ENCODE peak calls at places on chromosomes 11 and 22, in five cellular contexts. A is H9, O is H1, C is mesendoderm, L is IMR-90. U is an unnamed sample.

GRCh38 chr11:112363527-112363926 is 102.9 kb upstream of the PLET1 start:
- DNase-seq in A (no peak), O (no peak), C (no peak), L (peak; percentile 60), U (peak; percentile 56)

GRCh38 chr22:24247564-24248344 is 2.9 kb upstream of the GGT5 start:
- DNase-seq in A (peak; percentile 91), O (peak; percentile 63), C (peak; percentile 86), L (peak; percentile 95), U (peak; percentile 97)

GRCh38 chr22:24240381-24240780 is 4.5 kb downstream of the GGT5 start:
- DNase-seq in A (no peak), O (no peak), C (no peak), L (no peak), U (no peak)

GRCh38 chr11:107769189-107769588 is 57.3 kb upstream of the SLN start:
- DNase-seq in A (no peak), O (no peak), C (no peak), L (peak; percentile 70), U (peak; percentile 77)

GRCh38 chr11:67663515-67664212 is 10.8 kb downstream of the ALDH3B2 start:
- DNase-seq in A (no peak), O (no peak), C (no peak), L (no peak), U (no peak)

GRCh38 chr11:61587541-61587941 is 6.7 kb upstream of the SYT7 start:
- DNase-seq in A (peak; percentile 71), O (no peak), C (peak; percentile 75), L (no peak), U (no peak)

GRCh38 chr22:40183029-40183581 is 5.4 kb downstream of the TNRC6B start:
- DNase-seq in A (no peak), O (no peak), C (peak; percentile 67), L (peak; percentile 87), U (peak; percentile 97)

GRCh38 chr11:69832561-69833413 is 13.6 kb upstream of the FGF3 start:
- DNase-seq in A (peak; percentile 64), O (no peak), C (no peak), L (no peak), U (no peak)

GRCh38 chr11:61480936-61481335 is 27.6 kb upstream of the LRRC10B start:
- DNase-seq in A (peak; percentile 95), O (no peak), C (peak; percentile 97), L (no peak), U (peak; percentile 40)

GRCh38 chr22:44894782-44895181 is 115.0 kb downstream of the PHF21B start:
- DNase-seq in A (peak; percentile 28), O (no peak), C (peak; percentile 9), L (no peak), U (no peak)

GRCh38 chr11:70220136-70220535 is 17.0 kb downstream of the FADD start:
- DNase-seq in A (no peak), O (no peak), C (peak; percentile 78), L (no peak), U (no peak)

GRCh38 chr11:19350093-19350665 is 109.4 kb upstream of the E2F8 start:
- DNase-seq in A (no peak), O (no peak), C (no peak), L (no peak), U (no peak)

GRCh38 chr11:8956860-8957259 is 7.4 kb downstream of the TMEM9B start:
- DNase-seq in A (no peak), O (no peak), C (no peak), L (no peak), U (no peak)

GRCh38 chr11:34226210-34226609 is 120.8 kb downstream of the NAT10 start:
- DNase-seq in A (no peak), O (no peak), C (no peak), L (no peak), U (no peak)

GRCh38 chr11:11022126-11022730 is 164.4 kb upstream of the ZBED5 start:
- DNase-seq in A (no peak), O (no peak), C (no peak), L (peak; percentile 24), U (no peak)

GRCh38 chr11:60974726-60975125 is 3.2 kb downstream of the CD6 start:
- DNase-seq in A (no peak), O (no peak), C (no peak), L (no peak), U (no peak)

GRCh38 chr11:44711772-44712608 is 14.8 kb upstream of the TSPAN18 start:
- DNase-seq in A (peak; percentile 42), O (no peak), C (peak; percentile 39), L (no peak), U (no peak)
- H2AK5ac ChIP-seq in A (no peak overlapping the region), O (no peak overlapping the region), C (no peak overlapping the region), L (no peak overlapping the region), U (no peak overlapping the region)

GRCh38 chr11:118059231-118059940 is 17.5 kb upstream of the TMPRSS4 start:
- DNase-seq in A (no peak), O (no peak), C (no peak), L (no peak), U (no peak)
- H2BK120ac ChIP-seq in A (no peak overlapping the region), O (no peak overlapping the region), C (no peak overlapping the region), L (no peak overlapping the region), U (no peak overlapping the region)

DNA sequence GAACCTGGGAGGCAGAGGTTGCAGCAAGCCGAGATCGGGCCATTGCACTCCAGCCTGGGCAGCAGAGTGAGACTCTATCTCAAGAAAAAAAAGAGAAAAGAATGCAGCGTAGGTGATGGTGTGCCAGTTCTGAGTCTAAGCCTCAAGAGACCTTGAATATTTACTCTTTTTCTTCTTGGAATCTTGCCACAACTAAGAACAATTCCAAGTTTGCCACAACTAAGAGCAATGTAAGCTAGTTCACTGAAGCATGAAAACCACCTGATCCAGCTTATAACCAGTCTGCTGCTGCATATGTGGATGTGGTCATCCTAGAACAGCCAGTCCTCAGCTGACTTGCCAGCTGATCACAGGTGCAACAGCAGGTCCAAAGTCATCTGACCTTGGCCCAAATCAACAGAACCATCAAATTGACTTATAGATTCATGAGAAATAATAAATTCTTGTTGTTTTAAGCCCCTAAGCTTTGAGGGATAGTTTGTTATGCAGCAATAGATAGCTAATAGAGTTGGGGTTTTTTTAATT is 25.4 kb upstream of the SEZ6L start:
- DNase-seq in A (no peak), O (no peak), C (no peak), L (no peak), U (no peak)
- H3K27ac ChIP-seq in A (no peak overlapping the region), O (no peak overlapping the region), C (no peak overlapping the region), L (no peak overlapping the region), U (no peak overlapping the region)

GRCh38 chr11:76599041-76600013 is 71.2 kb downstream of the LRRC32 start:
- DNase-seq in A (peak; percentile 56), O (no peak), C (peak; percentile 87), L (peak; percentile 50), U (peak; percentile 84)
- H2AK5ac ChIP-seq in A (no peak overlapping the region), O (no peak overlapping the region), C (no peak overlapping the region), L (peak overlapping the region; percentile 48), U (peak overlapping the region; percentile 76)

GRCh38 chr11:64268687-64269379 is 15.6 kb downstream of the BAD start:
- DNase-seq in A (peak; percentile 80), O (no peak), C (peak; percentile 95), L (peak; percentile 48), U (peak; percentile 67)
- H2BK120ac ChIP-seq in A (no peak overlapping the region), O (no peak overlapping the region), C (peak overlapping the region; percentile 14), L (peak overlapping the region; percentile 67), U (peak overlapping the region; percentile 90)

GRCh38 chr22:43407591-43407990 is 4.2 kb upstream of the MPPED1 start:
- DNase-seq in A (no peak), O (no peak), C (no peak), L (no peak), U (no peak)
- H3K27ac ChIP-seq in A (no peak overlapping the region), O (no peak overlapping the region), C (no peak overlapping the region), L (no peak overlapping the region), U (no peak overlapping the region)

GRCh38 chr11:2885676-2886081 is at the start of gene CDKN1C:
- DNase-seq in A (peak; percentile 92), O (peak; percentile 53), C (peak; percentile 85), L (peak; percentile 69), U (peak; percentile 88)

GRCh38 chr11:2884424-2884815 is 1.2 kb downstream of the CDKN1C start:
- DNase-seq in A (no peak), O (no peak), C (no peak), L (no peak), U (peak; percentile 46)

GRCh38 chr11:2886191-2886894 is 768 bp upstream of the CDKN1C start:
- DNase-seq in A (peak; percentile 73), O (no peak), C (peak; percentile 63), L (no peak), U (peak; percentile 36)

GRCh38 chr11:2883717-2884423 is 1.7 kb downstream of the CDKN1C start:
- DNase-seq in A (no peak), O (no peak), C (no peak), L (no peak), U (peak; percentile 38)

DNA sequence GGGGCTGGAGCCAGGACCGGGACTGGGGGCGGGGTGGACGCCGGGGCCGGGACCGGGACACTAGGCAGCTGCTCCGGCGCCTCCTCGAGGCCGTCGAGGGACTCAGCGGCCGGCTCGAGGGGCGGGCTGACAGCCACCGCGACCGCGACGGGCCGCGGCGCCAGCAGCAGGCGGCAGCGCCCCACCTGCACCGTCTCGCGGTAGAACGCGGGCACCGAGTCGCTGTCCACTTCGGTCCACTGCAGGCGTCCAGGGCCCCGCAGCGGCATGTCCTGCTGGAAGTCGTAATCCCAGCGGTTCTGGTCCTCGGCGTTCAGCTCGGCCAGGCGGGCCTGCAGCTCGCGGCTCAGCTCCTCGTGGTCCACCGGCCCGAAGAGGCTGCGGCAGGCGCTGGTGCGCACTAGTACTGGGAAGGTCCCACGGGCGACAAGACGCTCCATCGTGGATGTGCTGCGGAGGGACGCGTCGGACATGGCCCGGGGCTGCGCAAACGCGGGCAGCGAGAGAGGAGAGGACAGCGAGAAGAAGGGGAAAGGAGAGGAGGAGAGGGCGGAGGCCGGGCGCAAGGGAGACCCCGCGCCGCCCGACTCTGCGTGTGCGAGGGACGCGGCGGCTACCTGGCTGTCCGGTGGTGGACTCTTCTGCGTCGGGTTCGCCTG is 429 bp downstream of the CDKN1C start:
- DNase-seq in A (no peak), O (no peak), C (peak; percentile 68), L (peak; percentile 36), U (peak; percentile 74)
- H2AK5ac ChIP-seq in A (no peak overlapping the region), O (peak overlapping the region; percentile 87), C (no peak overlapping the region), L (peak overlapping the region; percentile 56), U (no peak overlapping the region)